ENCODE peak calls at places on chromosomes 4 and X, in four cellular contexts. One of them, this sample, is unnamed.

GRCh38 chrX:108131471-108131870 is 39.9 kb downstream of the ATG4A start:
- DNase-seq in SK-N-SH: no peak
- DNase-seq in K562: no peak
- DNase-seq in HepG2: no peak
- DNase-seq in this sample: no peak

GRCh38 chr4:186829740-186830449 is 106.2 kb upstream of the FAT1 start:
- DNase-seq in SK-N-SH: no peak
- DNase-seq in K562: peak
- DNase-seq in HepG2: peak
- DNase-seq in this sample: no peak

GRCh38 chr4:153987291-153987690 is 198.4 kb upstream of the SFRP2 start:
- DNase-seq in SK-N-SH: no peak
- DNase-seq in K562: no peak
- DNase-seq in HepG2: no peak
- DNase-seq in this sample: no peak

GRCh38 chrX:131816551-131817136 is 206.5 kb upstream of the STK26 start:
- DNase-seq in SK-N-SH: peak
- DNase-seq in K562: no peak
- DNase-seq in HepG2: no peak
- DNase-seq in this sample: no peak

GRCh38 chr4:25449270-25449669 is 72.2 kb downstream of the ANAPC4 start:
- DNase-seq in SK-N-SH: no peak
- DNase-seq in K562: no peak
- DNase-seq in HepG2: no peak
- DNase-seq in this sample: no peak

GRCh38 chr4:125096662-125097061 is 218.1 kb upstream of the FAT4 start:
- DNase-seq in SK-N-SH: no peak
- DNase-seq in K562: no peak
- DNase-seq in HepG2: no peak
- DNase-seq in this sample: no peak

GRCh38 chrX:10109695-10110094 is 47.1 kb upstream of the CLCN4 start:
- DNase-seq in SK-N-SH: no peak
- DNase-seq in K562: no peak
- DNase-seq in HepG2: no peak
- DNase-seq in this sample: no peak

GRCh38 chr4:67762091-67762490 is 7.9 kb upstream of the GNRHR start:
- DNase-seq in SK-N-SH: no peak
- DNase-seq in K562: no peak
- DNase-seq in HepG2: no peak
- DNase-seq in this sample: no peak

GRCh38 chr4:112379306-112379705 is 82.1 kb downstream of the ALPK1 start:
- DNase-seq in SK-N-SH: no peak
- DNase-seq in K562: no peak
- DNase-seq in HepG2: no peak
- DNase-seq in this sample: peak

GRCh38 chr4:8745828-8746225 is 125.8 kb downstream of the HMX1 start:
- DNase-seq in SK-N-SH: no peak
- DNase-seq in K562: no peak
- DNase-seq in HepG2: no peak
- DNase-seq in this sample: no peak

GRCh38 chrX:147757750-147758149 is 154.0 kb upstream of the FMR1 start:
- DNase-seq in SK-N-SH: no peak
- DNase-seq in K562: no peak
- DNase-seq in HepG2: no peak
- DNase-seq in this sample: no peak

GRCh38 chrX:35461164-35461563 is 337.0 kb upstream of the MAGEB16 start:
- DNase-seq in SK-N-SH: no peak
- DNase-seq in K562: no peak
- DNase-seq in HepG2: no peak
- DNase-seq in this sample: no peak

GRCh38 chr4:87506974-87507701 is 22.0 kb downstream of the SPARCL1 start:
- DNase-seq in SK-N-SH: no peak
- DNase-seq in K562: no peak
- DNase-seq in HepG2: no peak
- DNase-seq in this sample: no peak

GRCh38 chr4:101328063-101328602 is 19.2 kb downstream of the PPP3CA start:
- DNase-seq in SK-N-SH: no peak
- DNase-seq in K562: no peak
- DNase-seq in HepG2: no peak
- DNase-seq in this sample: no peak

GRCh38 chrX:7127058-7127457 is 20.5 kb upstream of the STS start:
- DNase-seq in SK-N-SH: no peak
- DNase-seq in K562: no peak
- DNase-seq in HepG2: no peak
- DNase-seq in this sample: no peak

GRCh38 chrX:7131621-7132020 is 15.9 kb upstream of the STS start:
- DNase-seq in SK-N-SH: no peak
- DNase-seq in K562: no peak
- DNase-seq in HepG2: no peak
- DNase-seq in this sample: no peak

GRCh38 chrX:7133036-7133412 is 14.5 kb upstream of the STS start:
- DNase-seq in SK-N-SH: no peak
- DNase-seq in K562: peak
- DNase-seq in HepG2: no peak
- DNase-seq in this sample: no peak

GRCh38 chrX:7132335-7133035 is 15.0 kb upstream of the STS start:
- DNase-seq in SK-N-SH: no peak
- DNase-seq in K562: peak
- DNase-seq in HepG2: peak
- DNase-seq in this sample: peak
- TF ChIP-seq FOXJ3 in SK-N-SH: no peak
- TF ChIP-seq FOXJ3 in K562: no peak
- TF ChIP-seq FOXJ3 in HepG2: no peak
- TF ChIP-seq FOXJ3 in this sample: no peak

GRCh38 chr4:41746440-41747229 is 1.9 kb downstream of the PHOX2B start:
- DNase-seq in SK-N-SH: peak
- DNase-seq in K562: no peak
- DNase-seq in HepG2: no peak
- DNase-seq in this sample: peak
- TF ChIP-seq FOXJ3 in SK-N-SH: no peak
- TF ChIP-seq FOXJ3 in K562: no peak
- TF ChIP-seq FOXJ3 in HepG2: no peak
- TF ChIP-seq FOXJ3 in this sample: no peak

GRCh38 chrX:130801901-130802300 is 101.1 kb downstream of the ENOX2 start:
- DNase-seq in SK-N-SH: no peak
- DNase-seq in K562: no peak
- DNase-seq in HepG2: peak
- DNase-seq in this sample: no peak
- TF ChIP-seq FOXJ3 in SK-N-SH: no peak
- TF ChIP-seq FOXJ3 in K562: no peak
- TF ChIP-seq FOXJ3 in HepG2: no peak
- TF ChIP-seq FOXJ3 in this sample: no peak

GRCh38 chrX:52261125-52261462 is 76.4 kb downstream of the MAGED4 start:
- DNase-seq in SK-N-SH: no peak
- DNase-seq in K562: peak
- DNase-seq in HepG2: no peak
- DNase-seq in this sample: no peak
- TF ChIP-seq FOXJ3 in SK-N-SH: no peak
- TF ChIP-seq FOXJ3 in K562: no peak
- TF ChIP-seq FOXJ3 in HepG2: no peak
- TF ChIP-seq FOXJ3 in this sample: no peak

DNA sequence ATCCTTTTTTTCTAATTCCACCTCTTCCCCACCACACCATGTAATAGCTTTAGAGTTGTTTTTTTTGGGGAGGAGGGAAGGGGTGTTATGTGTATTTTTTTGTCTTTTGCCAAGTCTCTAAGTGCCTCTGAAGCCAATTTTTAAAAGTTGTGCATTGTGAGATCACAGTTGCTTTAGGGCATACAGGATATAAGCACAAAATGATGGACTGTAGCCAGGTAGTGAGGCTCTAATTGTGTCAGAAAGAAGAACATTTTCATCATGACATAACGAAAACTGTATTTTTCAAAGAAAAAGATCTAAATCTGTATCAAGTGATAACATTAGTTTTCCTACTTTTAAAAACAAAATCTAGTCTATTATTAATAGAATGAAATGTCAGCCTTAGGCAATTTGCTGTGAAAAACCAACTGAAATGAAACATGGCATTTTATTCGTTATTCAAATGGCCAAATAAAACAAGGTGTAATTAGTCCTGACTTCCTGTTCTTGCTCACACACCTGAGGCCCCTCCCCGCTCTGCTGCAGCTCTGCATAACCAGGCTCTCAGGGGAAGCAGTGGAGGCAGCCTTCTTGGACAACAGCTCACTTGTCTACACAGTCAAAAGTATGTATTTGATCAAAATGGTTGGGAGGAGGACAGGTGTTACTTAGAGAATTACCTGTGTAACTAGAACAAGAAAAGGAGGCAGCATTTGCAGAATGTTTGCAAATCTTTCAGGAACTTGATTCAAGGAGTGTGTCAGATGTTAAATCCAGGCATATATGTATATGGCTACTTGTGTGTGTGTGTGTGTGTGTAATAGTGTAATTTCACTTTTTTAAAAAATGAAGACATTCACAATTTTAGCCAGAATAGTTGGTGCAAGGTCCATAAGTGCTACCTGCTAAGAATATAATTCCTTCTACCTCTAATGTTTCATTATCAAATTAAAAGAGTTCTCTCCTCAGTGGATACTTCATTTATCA is 157.6 kb downstream of the PALLD start:
- DNase-seq in SK-N-SH: no peak
- DNase-seq in K562: no peak
- DNase-seq in HepG2: no peak
- DNase-seq in this sample: peak
- TF ChIP-seq FOXJ3 in SK-N-SH: no peak
- TF ChIP-seq FOXJ3 in K562: no peak
- TF ChIP-seq FOXJ3 in HepG2: no peak
- TF ChIP-seq FOXJ3 in this sample: no peak

GRCh38 chrX:15336023-15336413 is 695 bp upstream of the PIGA start:
- DNase-seq in SK-N-SH: peak
- DNase-seq in K562: peak
- DNase-seq in HepG2: no peak
- DNase-seq in this sample: peak
- TF ChIP-seq FOXJ3 in SK-N-SH: no peak
- TF ChIP-seq FOXJ3 in K562: no peak
- TF ChIP-seq FOXJ3 in HepG2: no peak
- TF ChIP-seq FOXJ3 in this sample: no peak

DNA sequence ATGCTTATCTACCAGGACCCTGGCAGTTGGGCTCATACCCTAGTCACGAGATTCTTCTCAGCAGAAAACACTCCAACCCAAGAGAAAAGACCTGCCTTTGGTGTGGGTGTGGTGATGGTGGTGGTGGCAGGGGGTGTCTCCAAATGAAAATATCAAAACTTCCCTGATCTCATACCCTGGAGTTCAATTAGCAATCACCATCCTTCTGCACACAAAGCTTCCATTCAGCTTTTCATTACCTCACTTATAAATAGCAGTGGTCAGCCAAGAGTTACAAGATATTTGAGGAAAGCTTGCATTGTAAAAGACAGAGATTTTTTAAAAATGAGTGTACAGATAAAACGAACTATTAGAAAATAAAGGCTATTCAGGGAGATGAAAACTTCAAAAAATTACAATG is 580.8 kb upstream of the MAGEB2 start:
- DNase-seq in SK-N-SH: no peak
- DNase-seq in K562: no peak
- DNase-seq in HepG2: no peak
- DNase-seq in this sample: no peak
- TF ChIP-seq FOXJ3 in SK-N-SH: no peak
- TF ChIP-seq FOXJ3 in K562: no peak
- TF ChIP-seq FOXJ3 in HepG2: no peak
- TF ChIP-seq FOXJ3 in this sample: no peak

GRCh38 chrX:84729809-84730208 is 227.6 kb upstream of the HDX start:
- DNase-seq in SK-N-SH: peak
- DNase-seq in K562: peak
- DNase-seq in HepG2: peak
- DNase-seq in this sample: peak

GRCh38 chrX:84721416-84721815 is 219.2 kb upstream of the HDX start:
- DNase-seq in SK-N-SH: no peak
- DNase-seq in K562: no peak
- DNase-seq in HepG2: no peak
- DNase-seq in this sample: no peak

GRCh38 chrX:84729408-84729807 is 227.2 kb upstream of the HDX start:
- DNase-seq in SK-N-SH: no peak
- DNase-seq in K562: no peak
- DNase-seq in HepG2: no peak
- DNase-seq in this sample: no peak

DNA sequence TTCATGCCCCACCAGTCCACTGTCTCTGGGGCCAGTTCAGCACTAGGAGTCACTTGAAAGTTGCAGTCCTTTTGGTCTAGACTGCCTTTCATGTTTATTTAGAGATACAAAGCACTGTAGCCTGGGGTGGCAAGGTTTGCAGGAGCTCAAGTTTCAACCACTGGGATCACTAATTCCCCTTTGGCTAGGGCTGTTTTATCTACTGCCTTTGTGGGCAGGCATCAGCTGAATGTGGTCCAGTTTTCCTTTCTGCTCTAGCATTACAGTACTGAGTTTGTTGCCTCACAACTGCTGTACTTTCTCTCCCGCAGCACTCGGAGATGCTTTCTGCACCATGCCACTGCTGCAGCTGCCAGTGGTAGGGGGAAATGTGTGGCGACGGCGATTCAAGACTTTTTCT is 222.3 kb upstream of the HDX start:
- DNase-seq in SK-N-SH: no peak
- DNase-seq in K562: no peak
- DNase-seq in HepG2: no peak
- DNase-seq in this sample: no peak
- TF ChIP-seq FOXJ3 in SK-N-SH: no peak
- TF ChIP-seq FOXJ3 in K562: no peak
- TF ChIP-seq FOXJ3 in HepG2: no peak
- TF ChIP-seq FOXJ3 in this sample: no peak

GRCh38 chrX:41273638-41274037 is 60.3 kb upstream of the DDX3X start:
- DNase-seq in SK-N-SH: no peak
- DNase-seq in K562: no peak
- DNase-seq in HepG2: no peak
- DNase-seq in this sample: no peak
- TF ChIP-seq FOXJ3 in SK-N-SH: no peak
- TF ChIP-seq FOXJ3 in K562: no peak
- TF ChIP-seq FOXJ3 in HepG2: no peak
- TF ChIP-seq FOXJ3 in this sample: no peak

GRCh38 chr4:40321671-40322131 is 13.4 kb upstream of the CHRNA9 start:
- DNase-seq in SK-N-SH: no peak
- DNase-seq in K562: no peak
- DNase-seq in HepG2: no peak
- DNase-seq in this sample: no peak
- TF ChIP-seq FOXJ3 in SK-N-SH: no peak
- TF ChIP-seq FOXJ3 in K562: no peak
- TF ChIP-seq FOXJ3 in HepG2: no peak
- TF ChIP-seq FOXJ3 in this sample: no peak

This sample was measured in WTC11.